ENCODE peak calls at places on chromosomes 7 and 10, in five cellular contexts. One of them, this sample, is unnamed.
A peak's percentile ranks its signal among the peaks of the same experiment; 100 is the strongest.

GRCh38 chr10:113320213-113320612 is 232.6 kb upstream of the HABP2 start:
- DNase-seq in HTR-8/SVneo: no peak
- DNase-seq in EL: no peak
- DNase-seq in neuronal stem cell: no peak
- DNase-seq in stomach: no peak
- DNase-seq in this sample: no peak

GRCh38 chr10:11396311-11396960 is 215.0 kb downstream of the USP6NL start:
- DNase-seq in HTR-8/SVneo: no peak
- DNase-seq in EL: peak; percentile 7
- DNase-seq in neuronal stem cell: no peak
- DNase-seq in stomach: no peak
- DNase-seq in this sample: no peak

GRCh38 chr10:124642076-124642710 is 102.0 kb downstream of the FAM53B start:
- DNase-seq in HTR-8/SVneo: no peak
- DNase-seq in EL: no peak
- DNase-seq in neuronal stem cell: no peak
- DNase-seq in stomach: no peak
- DNase-seq in this sample: peak; percentile 50

GRCh38 chr10:121428848-121429247 is 169.4 kb downstream of the FGFR2 start:
- DNase-seq in HTR-8/SVneo: no peak
- DNase-seq in EL: no peak
- DNase-seq in neuronal stem cell: no peak
- DNase-seq in stomach: no peak
- DNase-seq in this sample: no peak

GRCh38 chr7:12771378-12771877 is 84.0 kb downstream of the ARL4A start:
- DNase-seq in HTR-8/SVneo: peak; percentile 31
- DNase-seq in EL: peak; percentile 44
- DNase-seq in neuronal stem cell: peak; percentile 24
- DNase-seq in stomach: no peak
- DNase-seq in this sample: peak; percentile 67

GRCh38 chr7:149474309-149475120 is 13.7 kb upstream of the ZNF777 start:
- DNase-seq in HTR-8/SVneo: no peak
- DNase-seq in EL: no peak
- DNase-seq in neuronal stem cell: no peak
- DNase-seq in stomach: no peak
- DNase-seq in this sample: no peak

GRCh38 chr10:122140941-122141623 is 130.0 kb upstream of the BTBD16 start:
- DNase-seq in HTR-8/SVneo: peak; percentile 61
- DNase-seq in EL: peak; percentile 97
- DNase-seq in neuronal stem cell: no peak
- DNase-seq in stomach: peak; percentile 67
- DNase-seq in this sample: peak; percentile 20

GRCh38 chr10:91589015-91589655 is 43.7 kb downstream of the PPP1R3C start:
- DNase-seq in HTR-8/SVneo: peak; percentile 63
- DNase-seq in EL: peak; percentile 71
- DNase-seq in neuronal stem cell: no peak
- DNase-seq in stomach: no peak
- DNase-seq in this sample: no peak

GRCh38 chr10:130409931-130410330 is 273.7 kb downstream of the GLRX3 start:
- DNase-seq in HTR-8/SVneo: no peak
- DNase-seq in EL: no peak
- DNase-seq in neuronal stem cell: no peak
- DNase-seq in stomach: no peak
- DNase-seq in this sample: no peak

GRCh38 chr10:1183033-1183396 is 126.8 kb downstream of the WDR37 start:
- DNase-seq in HTR-8/SVneo: no peak
- DNase-seq in EL: no peak
- DNase-seq in neuronal stem cell: no peak
- DNase-seq in stomach: no peak
- DNase-seq in this sample: no peak

GRCh38 chr10:6083523-6084475 is 5.0 kb upstream of the RBM17 start:
- DNase-seq in HTR-8/SVneo: no peak
- DNase-seq in EL: peak; percentile 42
- DNase-seq in neuronal stem cell: no peak
- DNase-seq in stomach: no peak
- DNase-seq in this sample: no peak

GRCh38 chr7:73681031-73681430 is 2.2 kb downstream of the DNAJC30 start:
- DNase-seq in HTR-8/SVneo: no peak
- DNase-seq in EL: peak; percentile 47
- DNase-seq in neuronal stem cell: no peak
- DNase-seq in stomach: no peak
- DNase-seq in this sample: no peak

GRCh38 chr10:17214991-17215781 is 12.9 kb upstream of the VIM start:
- DNase-seq in HTR-8/SVneo: no peak
- DNase-seq in EL: peak; percentile 96
- DNase-seq in neuronal stem cell: no peak
- DNase-seq in stomach: no peak
- DNase-seq in this sample: no peak

GRCh38 chr10:72503694-72504438 is 122.0 kb downstream of the MICU1 start:
- DNase-seq in HTR-8/SVneo: no peak
- DNase-seq in EL: no peak
- DNase-seq in neuronal stem cell: no peak
- DNase-seq in stomach: no peak
- DNase-seq in this sample: no peak

GRCh38 chr7:158476303-158476932 is 111.2 kb downstream of the PTPRN2 start:
- DNase-seq in HTR-8/SVneo: no peak
- DNase-seq in EL: no peak
- DNase-seq in neuronal stem cell: no peak
- DNase-seq in stomach: no peak
- DNase-seq in this sample: no peak

GRCh38 chr7:37112882-37113281 is 335.8 kb downstream of the ELMO1 start:
- DNase-seq in HTR-8/SVneo: no peak
- DNase-seq in EL: no peak
- DNase-seq in neuronal stem cell: no peak
- DNase-seq in stomach: no peak
- DNase-seq in this sample: no peak

GRCh38 chr7:27925573-27926201 is 185.7 kb downstream of the TAX1BP1 start:
- DNase-seq in HTR-8/SVneo: no peak
- DNase-seq in EL: no peak
- DNase-seq in neuronal stem cell: no peak
- DNase-seq in stomach: no peak
- DNase-seq in this sample: no peak

GRCh38 chr10:43362191-43362839 is 9.1 kb upstream of the FXYD4 start:
- DNase-seq in HTR-8/SVneo: peak; percentile 60
- DNase-seq in EL: peak; percentile 86
- DNase-seq in neuronal stem cell: peak; percentile 91
- DNase-seq in stomach: peak; percentile 99
- DNase-seq in this sample: peak; percentile 97

GRCh38 chr7:74401137-74401859 is 52.4 kb upstream of the GTF2IRD1 start:
- DNase-seq in HTR-8/SVneo: peak; percentile 62
- DNase-seq in EL: peak; percentile 67
- DNase-seq in neuronal stem cell: peak; percentile 79
- DNase-seq in stomach: peak; percentile 78
- DNase-seq in this sample: peak; percentile 87

GRCh38 chr10:132449051-132449825 is 52.2 kb downstream of the PWWP2B start:
- DNase-seq in HTR-8/SVneo: no peak
- DNase-seq in EL: no peak
- DNase-seq in neuronal stem cell: no peak
- DNase-seq in stomach: peak; percentile 87
- DNase-seq in this sample: no peak

GRCh38 chr10:101616415-101617101 is 28.4 kb downstream of the DPCD start:
- DNase-seq in HTR-8/SVneo: no peak
- DNase-seq in EL: no peak
- DNase-seq in neuronal stem cell: no peak
- DNase-seq in stomach: no peak
- DNase-seq in this sample: no peak

GRCh38 chr10:60377955-60378354 is 11.7 kb downstream of the ANK3 start:
- DNase-seq in HTR-8/SVneo: no peak
- DNase-seq in EL: peak; percentile 47
- DNase-seq in neuronal stem cell: no peak
- DNase-seq in stomach: no peak
- DNase-seq in this sample: no peak

GRCh38 chr7:44956157-44956766 is 22.6 kb downstream of the MYO1G start:
- DNase-seq in HTR-8/SVneo: no peak
- DNase-seq in EL: no peak
- DNase-seq in neuronal stem cell: no peak
- DNase-seq in stomach: no peak
- DNase-seq in this sample: no peak

GRCh38 chr7:87231243-87231642 is 11.7 kb upstream of the TMEM243 start:
- DNase-seq in HTR-8/SVneo: no peak
- DNase-seq in EL: no peak
- DNase-seq in neuronal stem cell: no peak
- DNase-seq in stomach: peak; percentile 84
- DNase-seq in this sample: no peak

GRCh38 chr10:73581912-73582311 is 9.2 kb downstream of the USP54 start:
- DNase-seq in HTR-8/SVneo: no peak
- DNase-seq in EL: no peak
- DNase-seq in neuronal stem cell: peak; percentile 30
- DNase-seq in stomach: no peak
- DNase-seq in this sample: no peak

GRCh38 chr10:43123361-43124093 is 14.7 kb upstream of the CSGALNACT2 start:
- DNase-seq in HTR-8/SVneo: no peak
- DNase-seq in EL: no peak
- DNase-seq in neuronal stem cell: no peak
- DNase-seq in stomach: peak; percentile 18
- DNase-seq in this sample: no peak

GRCh38 chr7:136868496-136869005 is at the start of gene CHRM2:
- DNase-seq in HTR-8/SVneo: no peak
- DNase-seq in EL: peak; percentile 34
- DNase-seq in neuronal stem cell: peak; percentile 35
- DNase-seq in stomach: no peak
- DNase-seq in this sample: peak; percentile 70

GRCh38 chr7:5421626-5422323 is 1.9 kb downstream of the TNRC18 start:
- DNase-seq in HTR-8/SVneo: no peak
- DNase-seq in EL: peak; percentile 81
- DNase-seq in neuronal stem cell: no peak
- DNase-seq in stomach: peak; percentile 69
- DNase-seq in this sample: peak; percentile 51